ENCODE peak calls at places on chromosomes 12 and 14, in four cellular contexts. W is neural progenitor cell, Q is Peyer's patch, I is BE2C. M is an unnamed sample.

GRCh38 chr12:49201595-49202295 is 12.9 kb upstream of the TUBA1A start:
- DNase-seq in Q (no peak), W (peak; percentile 54), I (peak; percentile 67), M (peak; percentile 47)

GRCh38 chr12:102959391-102959790 is 1.9 kb downstream of the ASCL1 start:
- DNase-seq in W (peak; percentile 34), I (peak; percentile 43), Q (no peak), M (no peak)

GRCh38 chr12:25386823-25387134 is 136.1 kb upstream of the KRAS start:
- DNase-seq in I (no peak), Q (no peak), W (no peak), M (no peak)

GRCh38 chr12:18849761-18850160 is 111.8 kb downstream of the CAPZA3 start:
- DNase-seq in I (no peak), Q (no peak), W (no peak), M (no peak)

GRCh38 chr14:23284654-23285529 is 1.0 kb downstream of the HOMEZ start:
- DNase-seq in I (no peak), Q (no peak), W (no peak), M (peak; percentile 43)

GRCh38 chr14:69190191-69190590 is 1.1 kb upstream of the EXD2 start:
- DNase-seq in I (no peak), W (no peak), Q (no peak), M (no peak)

GRCh38 chr12:26298785-26299621 is 103.6 kb downstream of the SSPN start:
- DNase-seq in I (no peak), W (no peak), Q (no peak), M (peak; percentile 91)

GRCh38 chr14:61471297-61471980 is 150.1 kb downstream of the PRKCH start:
- DNase-seq in W (no peak), Q (peak; percentile 43), I (peak; percentile 54), M (no peak)

DNA sequence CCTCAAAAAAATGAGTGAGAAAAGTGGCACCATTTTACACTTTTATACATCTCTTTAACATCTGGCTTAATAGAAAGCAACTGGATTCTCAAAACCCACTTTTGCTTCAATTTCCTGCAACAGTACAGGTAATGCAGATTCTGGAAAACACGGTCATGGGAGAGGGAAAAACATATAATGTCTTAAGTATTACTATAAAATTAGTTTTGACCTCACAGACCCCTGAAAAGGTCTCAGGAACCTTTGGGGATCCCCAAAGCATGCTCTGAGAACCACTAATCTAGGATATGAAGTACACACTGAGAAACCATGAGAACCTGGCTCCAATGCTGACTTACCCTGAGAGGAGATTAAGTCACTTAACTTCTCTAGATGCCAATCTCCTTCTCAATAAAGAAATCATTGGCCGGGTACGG is 64.7 kb downstream of the PPP2R5E start:
- DNase-seq in W (no peak), I (no peak), Q (no peak), M (no peak)
- H3K4me3 ChIP-seq in W (no peak overlapping the region), I (no peak overlapping the region), Q (no peak overlapping the region), M (no peak overlapping the region)

GRCh38 chr14:100906420-100906819 is 2.9 kb upstream of the RTL1 start:
- DNase-seq in W (peak; percentile 77), Q (no peak), I (no peak), M (no peak)

GRCh38 chr14:100905166-100905565 is 1.6 kb upstream of the RTL1 start:
- DNase-seq in I (no peak), W (peak; percentile 26), Q (no peak), M (no peak)

GRCh38 chr14:100902792-100903191 is 730 bp downstream of the RTL1 start:
- DNase-seq in W (peak; percentile 64), Q (no peak), I (peak; percentile 62), M (no peak)

GRCh38 chr14:100903672-100904185 is at the start of gene RTL1:
- DNase-seq in W (no peak), Q (no peak), I (no peak), M (no peak)

GRCh38 chr14:100904307-100905019 is 941 bp upstream of the RTL1 start:
- DNase-seq in W (peak; percentile 94), I (peak; percentile 71), Q (no peak), M (no peak)
- TF ChIP-seq CTCF in W (peak; percentile 78), I (peak; percentile 61), Q (no peak), M (no peak)

GRCh38 chr14:36584167-36584811 is 1.9 kb upstream of the NKX2-8 start:
- DNase-seq in Q (no peak), W (no peak), I (no peak), M (no peak)

GRCh38 chr14:36585100-36585499 is 2.7 kb upstream of the NKX2-8 start:
- DNase-seq in Q (no peak), W (no peak), I (no peak), M (no peak)

GRCh38 chr14:36582874-36583241 is 444 bp upstream of the NKX2-8 start:
- DNase-seq in W (peak; percentile 35), I (no peak), Q (no peak), M (no peak)

GRCh38 chr14:36582011-36582873 is at the start of gene NKX2-8:
- DNase-seq in W (peak; percentile 60), Q (no peak), I (no peak), M (no peak)

GRCh38 chr14:36583242-36584166 is 1.1 kb upstream of the NKX2-8 start:
- DNase-seq in W (peak; percentile 51), I (no peak), Q (no peak), M (no peak)
- H3K27me3 ChIP-seq in W (peaks cover 100% of the 10 kb centered on the region), I (peaks cover 73% of the 10 kb centered on the region), Q (peaks cover 47% of the 10 kb centered on the region), M (no peaks in the 10 kb centered on the region)

GRCh38 chr12:96146747-96147146 is 47.4 kb upstream of the ELK3 start:
- DNase-seq in W (no peak), I (no peak), Q (no peak), M (no peak)

GRCh38 chr12:96143392-96143791 is 50.8 kb upstream of the ELK3 start:
- DNase-seq in W (no peak), Q (no peak), I (no peak), M (no peak)

GRCh38 chr12:96141216-96141944 is 52.8 kb upstream of the ELK3 start:
- DNase-seq in I (no peak), W (no peak), Q (no peak), M (no peak)

GRCh38 chr12:96140110-96140509 is 54.1 kb upstream of the ELK3 start:
- DNase-seq in W (no peak), I (no peak), Q (no peak), M (peak; percentile 50)

GRCh38 chr12:96143827-96144226 is 50.3 kb upstream of the ELK3 start:
- DNase-seq in W (no peak), I (no peak), Q (no peak), M (no peak)
- H3K4me3 ChIP-seq in W (no peak overlapping the region), I (no peak overlapping the region), Q (no peak overlapping the region), M (no peak overlapping the region)

GRCh38 chr12:123062682-123063426 is 82.4 kb downstream of the ARL6IP4 start:
- DNase-seq in I (no peak), W (no peak), Q (no peak), M (peak; percentile 48)

GRCh38 chr12:123064356-123064755 is 83.9 kb downstream of the ARL6IP4 start:
- DNase-seq in W (no peak), Q (no peak), I (no peak), M (no peak)

GRCh38 chr12:123064885-123065619 is 84.6 kb downstream of the ARL6IP4 start:
- DNase-seq in W (no peak), Q (no peak), I (no peak), M (no peak)

GRCh38 chr12:123061806-123062205 is 81.3 kb downstream of the ARL6IP4 start:
- DNase-seq in Q (no peak), I (no peak), W (no peak), M (no peak)

DNA sequence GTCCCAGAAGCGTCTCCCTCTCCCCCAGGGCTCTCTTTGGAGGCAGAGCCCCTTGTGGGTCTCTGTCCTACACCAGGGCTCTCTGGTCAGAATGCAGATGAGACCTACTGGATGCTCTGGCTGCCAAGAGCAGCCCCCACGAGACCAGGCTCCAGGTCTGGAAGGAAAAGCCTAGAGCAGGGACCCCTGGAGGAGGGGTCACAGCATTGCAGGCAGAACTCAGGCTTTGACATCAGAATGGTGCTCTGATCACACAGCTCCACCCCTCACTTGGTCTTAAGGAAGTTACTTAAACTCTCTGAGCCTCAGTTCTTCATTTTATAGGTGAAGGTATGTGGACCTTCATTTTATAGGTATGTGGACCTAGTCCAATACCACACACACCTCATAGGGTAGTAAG is 83.1 kb downstream of the ARL6IP4 start:
- DNase-seq in Q (no peak), W (peak; percentile 77), I (peak; percentile 58), M (no peak)
- TF ChIP-seq CTCF in Q (no peak), W (peak; percentile 61), I (peak; percentile 65), M (peak; percentile 27)